ENCODE peak calls at places on chromosomes 11 and 22, in five cellular contexts. R, P, B, N and K are unnamed samples.

GRCh38 chr11:13294178-13294577 is 16.6 kb downstream of the BMAL1 start:
- DNase-seq in R (no peak), P (no peak), N (no peak), B (no peak), K (no peak)

GRCh38 chr11:60372767-60373166 is 5.6 kb upstream of the MS4A7 start:
- DNase-seq in R (no peak), N (no peak), B (no peak), P (no peak), K (no peak)

GRCh38 chr11:6455070-6455469 is 14.3 kb upstream of the HPX start:
- DNase-seq in N (no peak), R (no peak), B (no peak), P (no peak), K (no peak)

GRCh38 chr22:22074634-22075381 is 92.2 kb upstream of the TOP3B start:
- DNase-seq in R (no peak), N (no peak), P (peak; percentile 48), B (no peak), K (no peak)

GRCh38 chr11:102780491-102780918 is at the start of gene MMP10:
- DNase-seq in P (peak; percentile 88), N (no peak), R (no peak), B (peak; percentile 27), K (peak; percentile 72)

GRCh38 chr11:15660496-15660895 is 545.8 kb downstream of the INSC start:
- DNase-seq in N (no peak), B (no peak), R (peak; percentile 7), P (peak; percentile 59), K (no peak)

GRCh38 chr22:28911777-28912669 is 28.7 kb downstream of the ZNRF3 start:
- DNase-seq in R (peak; percentile 72), P (no peak), N (no peak), B (no peak), K (no peak)

GRCh38 chr22:24400726-24401596 is 26.4 kb upstream of the ADORA2A start:
- DNase-seq in N (no peak), B (no peak), R (no peak), P (no peak), K (peak; percentile 81)

GRCh38 chr11:35085766-35086165 is 53.2 kb upstream of the CD44 start:
- DNase-seq in P (no peak), R (no peak), B (no peak), N (no peak), K (no peak)

GRCh38 chr11:19201737-19202605 is at the start of gene CSRP3:
- DNase-seq in B (no peak), P (no peak), N (no peak), R (no peak), K (no peak)

GRCh38 chr22:28497188-28497587 is 182.5 kb downstream of the TTC28 start:
- DNase-seq in N (no peak), R (no peak), B (no peak), P (no peak), K (no peak)

GRCh38 chr11:2531277-2531986 is 86.6 kb downstream of the KCNQ1 start:
- DNase-seq in B (peak; percentile 33), P (peak; percentile 12), R (peak; percentile 80), N (peak; percentile 90), K (peak; percentile 81)

GRCh38 chr22:50317674-50318073 is 9.1 kb downstream of the DENND6B start:
- DNase-seq in P (no peak), B (no peak), R (no peak), N (peak; percentile 23), K (no peak)

GRCh38 chr22:21650823-21651520 is 8.9 kb downstream of the SDF2L1 start:
- DNase-seq in N (no peak), B (no peak), R (no peak), P (no peak), K (no peak)

GRCh38 chr11:119530503-119530902 is 107.5 kb upstream of the THY1 start:
- DNase-seq in R (no peak), P (no peak), N (no peak), B (no peak), K (no peak)

GRCh38 chr22:38257650-38258246 is 15.1 kb downstream of the TMEM184B start:
- DNase-seq in N (no peak), B (no peak), P (no peak), R (peak; percentile 76), K (no peak)

GRCh38 chr22:45227645-45228400 is 12.9 kb downstream of the KIAA0930 start:
- DNase-seq in P (no peak), R (no peak), B (no peak), N (no peak), K (no peak)

GRCh38 chr11:47359162-47359561 is 6.7 kb upstream of the MYBPC3 start:
- DNase-seq in P (no peak), N (no peak), B (no peak), R (no peak), K (no peak)

GRCh38 chr11:22976146-22976545 is 115.9 kb upstream of the CCDC179 start:
- DNase-seq in R (no peak), N (no peak), P (peak; percentile 69), B (no peak), K (no peak)

GRCh38 chr11:64681171-64681570 is 41.8 kb downstream of the NRXN2 start:
- DNase-seq in B (no peak), N (no peak), P (no peak), R (no peak), K (no peak)

GRCh38 chr11:74069146-74070046 is 60.5 kb upstream of the UCP3 start:
- DNase-seq in R (no peak), P (peak; percentile 9), N (no peak), B (no peak), K (no peak)

GRCh38 chr22:25123677-25124076 is 76.0 kb upstream of the CRYBB3 start:
- DNase-seq in B (no peak), N (no peak), R (no peak), P (no peak), K (no peak)

GRCh38 chr11:69938206-69938605 is 119.0 kb upstream of the FGF3 start:
- DNase-seq in N (no peak), R (no peak), P (no peak), B (no peak), K (no peak)

GRCh38 chr22:46589141-46589748 is 30.9 kb upstream of the GRAMD4 start:
- DNase-seq in B (no peak), R (no peak), N (no peak), P (no peak), K (no peak)

GRCh38 chr11:74672956-74673895 is 58.0 kb downstream of the CHRDL2 start:
- DNase-seq in P (peak; percentile 88), R (peak; percentile 32), B (no peak), N (peak; percentile 77), K (no peak)

GRCh38 chr22:28822930-28823481 is 22.6 kb upstream of the XBP1 start:
- DNase-seq in N (no peak), B (no peak), R (peak; percentile 73), P (no peak), K (no peak)

GRCh38 chr22:49365910-49366309 is 461.8 kb downstream of the BRD1 start:
- DNase-seq in B (no peak), R (peak; percentile 4), N (no peak), P (no peak), K (no peak)

GRCh38 chr11:118870396-118871343 is 13.0 kb upstream of the CXCR5 start:
- DNase-seq in R (peak; percentile 30), P (no peak), B (no peak), N (peak; percentile 14), K (peak; percentile 77)

GRCh38 chr22:25419247-25420113 is 145.0 kb upstream of the GRK3 start:
- DNase-seq in B (no peak), R (peak; percentile 42), N (no peak), P (no peak), K (no peak)

GRCh38 chr22:22009661-22010060 is 27.1 kb upstream of the TOP3B start:
- DNase-seq in P (peak; percentile 79), N (no peak), B (no peak), R (no peak), K (no peak)

GRCh38 chr22:44102856-44103255 is 77.9 kb upstream of the PARVG start:
- DNase-seq in N (no peak), B (no peak), P (no peak), R (no peak), K (no peak)

GRCh38 chr11:45073575-45074225 is 72.7 kb upstream of the PRDM11 start:
- DNase-seq in R (no peak), N (no peak), P (no peak), B (no peak), K (peak; percentile 80)

GRCh38 chr11:93073508-93074280 is 104.2 kb downstream of the MTNR1B start:
- DNase-seq in N (no peak), R (no peak), B (no peak), P (no peak), K (no peak)

GRCh38 chr11:103870821-103871309 is 165.6 kb upstream of the DDI1 start:
- DNase-seq in P (no peak), B (no peak), R (peak; percentile 16), N (no peak), K (no peak)

GRCh38 chr11:95585752-95586077 is 203.9 kb downstream of the FAM76B start:
- DNase-seq in P (no peak), B (no peak), N (no peak), R (no peak), K (no peak)

GRCh38 chr11:62545437-62546243 is 966 bp downstream of the AHNAK start:
- DNase-seq in P (peak; percentile 88), B (peak; percentile 53), R (peak; percentile 98), N (peak; percentile 86), K (no peak)
- H3K9ac ChIP-seq in P (peak overlapping the region; percentile 87), B (peak overlapping the region; percentile 51), R (peak overlapping the region; percentile 99), N (peak overlapping the region; percentile 99), K (no peak overlapping the region)

GRCh38 chr22:39344046-39344390 is 5.8 kb upstream of the SYNGR1 start:
- DNase-seq in P (no peak), R (no peak), N (no peak), B (no peak), K (no peak)
- H3K9ac ChIP-seq in P (no peak overlapping the region), R (no peak overlapping the region), N (no peak overlapping the region), B (no peak overlapping the region), K (no peak overlapping the region)

GRCh38 chr11:76629853-76630599 is 40.5 kb downstream of the LRRC32 start:
- DNase-seq in P (no peak), R (peak; percentile 74), B (no peak), N (no peak), K (peak; percentile 66)
- H3K9ac ChIP-seq in P (no peak overlapping the region), R (peak overlapping the region; percentile 51), B (no peak overlapping the region), N (no peak overlapping the region), K (peak overlapping the region; percentile 62)

DNA sequence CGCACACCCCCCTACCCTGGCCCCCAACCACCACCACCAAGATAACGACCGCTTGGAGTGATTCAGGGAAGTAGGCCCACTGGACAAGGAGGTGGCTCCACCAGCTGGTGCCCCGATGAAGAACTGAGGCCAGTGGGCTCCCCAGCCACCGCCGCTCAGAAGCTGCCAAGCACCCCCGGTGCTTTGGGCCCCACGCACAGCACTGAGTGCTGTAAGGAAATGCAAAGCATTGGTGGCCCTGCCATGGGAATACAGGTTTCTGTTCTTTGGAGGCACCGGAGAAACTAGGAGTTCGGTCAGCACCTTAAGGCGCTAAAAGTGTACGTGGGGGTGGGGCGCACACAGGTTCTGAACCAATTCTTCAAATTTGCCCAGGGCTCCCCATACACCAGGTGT is 664 bp upstream of the PRSS23 start:
- DNase-seq in P (no peak), R (peak; percentile 24), B (no peak), N (peak; percentile 40), K (no peak)
- H3K9ac ChIP-seq in P (peak overlapping the region; percentile 31), R (peak overlapping the region; percentile 70), B (peak overlapping the region; percentile 43), N (peak overlapping the region; percentile 99), K (no peak overlapping the region)